ENCODE peak calls at places on chromosomes 6 and 20, in nine cellular contexts. F is spleen; H is Panc1; Z is memory B cell; R is Daoy; Y is activated T-cell treated with anti-CD3 and anti-CD28 coated beads, Interleukin-2, amount 50 U/mL, for 72 hours; P is NCI-H2029 treated with DMSO at 0.1 percent for 48 hours; C is GM06990; T is heart left ventricle. U is an unnamed sample.

GRCh38 chr6:34146801-34147592 is 1.1 kb upstream of the GRM4 start:
- DNase-seq in F (peak), H (no peak), Z (no peak), R (peak), Y (no peak), P (peak), C (no peak), T (no peak), U (peak)

GRCh38 chr6:144617231-144618199 is 332.4 kb downstream of the UTRN start:
- DNase-seq in F (no peak), H (no peak), Z (no peak), R (no peak), Y (no peak), P (no peak), C (no peak), T (no peak), U (no peak)

GRCh38 chr6:31874836-31875572 is 3.8 kb downstream of the SLC44A4 start:
- DNase-seq in F (no peak), H (no peak), Z (no peak), R (no peak), Y (no peak), P (no peak), C (no peak), T (no peak), U (no peak)

GRCh38 chr20:35947489-35947888 is 6.8 kb downstream of the SCAND1 start:
- DNase-seq in F (no peak), H (no peak), Z (no peak), R (peak), Y (peak), P (no peak), C (peak), T (no peak), U (peak)

GRCh38 chr20:36360429-36360828 is 54.3 kb downstream of the DLGAP4 start:
- DNase-seq in F (no peak), H (no peak), Z (no peak), R (no peak), Y (no peak), P (no peak), C (no peak), T (no peak), U (no peak)

GRCh38 chr6:44800171-44800671 is 412.7 kb downstream of the CDC5L start:
- DNase-seq in F (no peak), H (no peak), Z (no peak), R (peak), Y (no peak), P (peak), C (no peak), T (no peak), U (peak)

GRCh38 chr20:36752582-36752981 is 6.7 kb upstream of the NDRG3 start:
- DNase-seq in F (no peak), H (no peak), Z (no peak), R (no peak), Y (no peak), P (no peak), C (no peak), T (no peak), U (no peak)

GRCh38 chr20:63495167-63495720 is 3.6 kb downstream of the EEF1A2 start:
- DNase-seq in F (no peak), H (no peak), Z (no peak), R (no peak), Y (no peak), P (no peak), C (no peak), T (no peak), U (no peak)

GRCh38 chr20:21767739-21768223 is 62.3 kb downstream of the PAX1 start:
- DNase-seq in F (no peak), H (no peak), Z (no peak), R (peak), Y (no peak), P (no peak), C (peak), T (no peak), U (peak)

GRCh38 chr20:57717797-57718196 is 8.0 kb upstream of the PMEPA1 start:
- DNase-seq in F (no peak), H (no peak), Z (no peak), R (no peak), Y (no peak), P (no peak), C (no peak), T (no peak), U (no peak)

GRCh38 chr6:30944051-30944450 is 3.3 kb downstream of the MUCL3 start:
- DNase-seq in F (no peak), H (no peak), Z (no peak), R (no peak), Y (no peak), P (no peak), C (no peak), T (no peak), U (no peak)